ENCODE peak calls at places on chromosomes 7 and 10, in four cellular contexts. One of them, this sample, is unnamed.
A peak's percentile ranks its signal among the peaks of the same experiment; 100 is the strongest.

GRCh38 chr7:107690611-107691010 is 30.0 kb downstream of the SLC26A4 start:
- DNase-seq in GM12878: no peak
- DNase-seq in HL-60: no peak
- DNase-seq in K562: no peak
- DNase-seq in this sample: no peak

GRCh38 chr7:81669476-81670105 is 100.3 kb downstream of the HGF start:
- DNase-seq in K562: no peak
- DNase-seq in GM12878: no peak
- DNase-seq in HL-60: no peak
- DNase-seq in this sample: no peak

GRCh38 chr7:157944051-157944450 is 607.2 kb downstream of the DNAJB6 start:
- DNase-seq in HL-60: no peak
- DNase-seq in K562: no peak
- DNase-seq in GM12878: no peak
- DNase-seq in this sample: no peak

GRCh38 chr7:131602304-131602993 is 46.0 kb upstream of the PODXL start:
- DNase-seq in GM12878: no peak
- DNase-seq in K562: peak; percentile 52
- DNase-seq in HL-60: no peak
- DNase-seq in this sample: no peak

GRCh38 chr10:72611783-72612182 is 14.1 kb downstream of the MICU1 start:
- DNase-seq in K562: no peak
- DNase-seq in GM12878: no peak
- DNase-seq in HL-60: no peak
- DNase-seq in this sample: no peak

GRCh38 chr7:157773361-157773760 is 436.6 kb downstream of the DNAJB6 start:
- DNase-seq in K562: no peak
- DNase-seq in HL-60: no peak
- DNase-seq in GM12878: no peak
- DNase-seq in this sample: no peak

GRCh38 chr10:77301305-77301730 is 336.3 kb downstream of the KCNMA1 start:
- DNase-seq in GM12878: no peak
- DNase-seq in K562: no peak
- DNase-seq in HL-60: no peak
- DNase-seq in this sample: no peak

GRCh38 chr10:115624448-115624847 is 531.3 kb downstream of the ATRNL1 start:
- DNase-seq in GM12878: no peak
- DNase-seq in HL-60: no peak
- DNase-seq in K562: no peak
- DNase-seq in this sample: no peak

GRCh38 chr7:150435390-150436073 is 14.9 kb upstream of the GIMAP8 start:
- DNase-seq in HL-60: peak; percentile 36
- DNase-seq in GM12878: peak; percentile 97
- DNase-seq in K562: no peak
- DNase-seq in this sample: no peak

GRCh38 chr10:3829193-3830050 is 44.4 kb upstream of the KLF6 start:
- DNase-seq in GM12878: no peak
- DNase-seq in HL-60: no peak
- DNase-seq in K562: no peak
- DNase-seq in this sample: no peak
- TF ChIP-seq SPI1 in GM12878: no peak
- TF ChIP-seq SPI1 in HL-60: no peak
- TF ChIP-seq SPI1 in K562: no peak
- TF ChIP-seq SPI1 in this sample: no peak

DNA sequence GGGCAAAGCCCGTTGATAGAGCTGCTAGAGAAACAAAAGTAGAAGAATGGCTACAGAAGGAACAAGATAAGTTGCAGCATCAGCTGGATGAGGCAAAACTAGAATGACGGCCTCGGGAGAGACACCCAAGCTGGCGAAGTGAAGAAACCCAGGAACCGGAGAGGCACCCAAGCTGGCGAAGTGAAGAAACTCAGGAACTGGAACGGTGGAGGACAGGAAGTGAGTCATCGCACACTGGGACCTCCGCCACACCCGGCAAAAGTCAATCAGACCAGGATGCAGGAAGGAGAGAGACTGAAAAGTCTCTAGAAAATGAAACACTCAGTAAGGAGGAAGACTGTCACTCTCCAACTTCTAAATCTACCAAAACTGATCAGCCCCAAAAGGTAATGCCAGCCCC is 133.0 kb upstream of the NEBL start:
- DNase-seq in HL-60: peak; percentile 56
- DNase-seq in K562: no peak
- DNase-seq in GM12878: no peak
- DNase-seq in this sample: no peak
- TF ChIP-seq SPI1 in HL-60: no peak
- TF ChIP-seq SPI1 in K562: no peak
- TF ChIP-seq SPI1 in GM12878: no peak
- TF ChIP-seq SPI1 in this sample: no peak

GRCh38 chr10:102003541-102003940 is 52.4 kb downstream of the ARMH3 start:
- DNase-seq in K562: no peak
- DNase-seq in GM12878: no peak
- DNase-seq in HL-60: no peak
- DNase-seq in this sample: no peak

GRCh38 chr10:101997803-101998202 is 58.2 kb downstream of the ARMH3 start:
- DNase-seq in HL-60: no peak
- DNase-seq in K562: no peak
- DNase-seq in GM12878: no peak
- DNase-seq in this sample: no peak

GRCh38 chr10:101995451-101996063 is 60.4 kb downstream of the ARMH3 start:
- DNase-seq in GM12878: no peak
- DNase-seq in K562: no peak
- DNase-seq in HL-60: no peak
- DNase-seq in this sample: no peak

GRCh38 chr10:102004376-102004775 is 51.6 kb downstream of the ARMH3 start:
- DNase-seq in K562: no peak
- DNase-seq in GM12878: no peak
- DNase-seq in HL-60: no peak
- DNase-seq in this sample: no peak

DNA sequence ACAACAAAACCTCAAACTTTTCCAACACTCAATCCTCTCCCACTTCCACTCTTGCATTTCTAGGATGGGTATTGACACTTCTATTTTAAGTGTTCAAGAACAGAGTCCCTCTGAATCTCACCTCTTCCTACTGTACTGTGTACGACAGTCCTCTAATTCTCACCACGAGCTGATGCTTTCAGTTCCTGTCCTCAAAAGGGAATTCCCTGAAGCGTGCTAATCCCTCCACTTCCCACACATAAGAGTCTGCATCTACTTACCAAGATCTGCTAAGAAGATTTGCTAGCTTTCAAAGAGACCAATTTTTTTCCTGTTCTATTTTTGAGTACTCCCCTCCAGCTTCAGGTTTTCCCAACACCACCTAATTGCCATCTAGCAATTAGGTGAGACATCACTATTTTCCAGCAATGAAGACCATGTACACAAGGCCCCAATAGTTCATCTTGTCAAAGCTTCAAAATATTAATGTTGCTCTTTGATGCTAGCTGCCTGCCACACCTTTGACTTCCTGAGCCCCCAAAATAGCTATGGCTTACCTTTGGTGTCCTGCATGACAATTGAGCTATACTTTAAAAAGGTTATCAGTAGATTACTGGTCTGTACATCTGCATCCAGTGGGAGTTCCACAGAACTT is 54.4 kb downstream of the ARMH3 start:
- DNase-seq in K562: no peak
- DNase-seq in HL-60: no peak
- DNase-seq in GM12878: peak; percentile 95
- DNase-seq in this sample: no peak
- TF ChIP-seq SPI1 in K562: no peak
- TF ChIP-seq SPI1 in HL-60: no peak
- TF ChIP-seq SPI1 in GM12878: peak; percentile 98
- TF ChIP-seq SPI1 in this sample: peak; percentile 99

DNA sequence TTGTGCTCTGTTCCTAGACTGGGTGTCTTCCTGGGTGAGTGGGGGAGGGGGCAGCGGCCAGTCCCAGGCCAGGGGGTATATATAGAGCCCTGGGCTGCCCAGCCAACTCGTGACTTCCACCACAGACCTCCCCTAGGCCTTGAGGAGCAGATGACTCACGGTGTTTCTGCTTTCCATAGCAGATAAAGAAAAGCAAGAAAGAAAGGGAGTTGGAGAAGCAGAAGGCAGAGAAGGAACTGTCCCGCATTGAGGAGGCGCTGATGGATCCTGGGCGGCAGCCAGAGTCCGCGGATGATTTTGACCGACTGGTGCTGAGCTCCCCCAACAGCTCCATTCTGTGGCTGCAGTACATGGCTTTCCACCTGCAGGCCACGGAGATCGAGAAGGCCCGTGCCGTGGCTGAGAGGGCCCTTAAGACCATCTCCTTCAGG is 10.1 kb downstream of the CALHM2 start:
- DNase-seq in K562: no peak
- DNase-seq in HL-60: peak; percentile 31
- DNase-seq in GM12878: no peak
- DNase-seq in this sample: no peak
- TF ChIP-seq SPI1 in K562: no peak
- TF ChIP-seq SPI1 in HL-60: no peak
- TF ChIP-seq SPI1 in GM12878: no peak
- TF ChIP-seq SPI1 in this sample: no peak

GRCh38 chr10:88309365-88309764 is 273.8 kb downstream of the RNLS start:
- DNase-seq in GM12878: no peak
- DNase-seq in K562: no peak
- DNase-seq in HL-60: no peak
- DNase-seq in this sample: no peak
- TF ChIP-seq SPI1 in GM12878: peak; percentile 12
- TF ChIP-seq SPI1 in K562: no peak
- TF ChIP-seq SPI1 in HL-60: peak; percentile 57
- TF ChIP-seq SPI1 in this sample: peak; percentile 43